ENCODE peak calls at places on chromosomes 4 and X, in four cellular contexts. E is stimulated activated naive B cell treated with anti-CD40 and anti-IgM and Interleukin-4, amounts not matched to agents 10 μg/mL and 1 μg/mL and 100 μg/mL, for 72 hours; L is K562; Y is heart right ventricle. K is an unnamed sample.

GRCh38 chr4:151052785-151053184 is 37.7 kb upstream of the LRBA start:
- ATAC-seq in E (no peak), L (no peak), Y (no peak), K (no peak)

GRCh38 chr4:52837716-52838558 is 24.2 kb upstream of the RASL11B start:
- ATAC-seq in E (no peak), L (no peak), Y (peak), K (no peak)

GRCh38 chr4:112251044-112251632 is 19.6 kb downstream of the AP1AR start:
- ATAC-seq in E (no peak), L (peak), Y (peak), K (peak)

GRCh38 chr4:53906786-53907185 is 157.6 kb downstream of the CHIC2 start:
- ATAC-seq in E (no peak), L (no peak), Y (peak), K (no peak)

GRCh38 chr4:57053508-57053907 is 56.7 kb downstream of the IGFBP7 start:
- ATAC-seq in E (no peak), L (no peak), Y (peak), K (no peak)

GRCh38 chr4:168585168-168586091 is 88.6 kb downstream of the PALLD start:
- ATAC-seq in E (peak), L (peak), Y (peak), K (peak)

GRCh38 chr4:2177443-2178093 is 64.4 kb downstream of the HAUS3 start:
- ATAC-seq in E (no peak), L (peak), Y (no peak), K (no peak)

GRCh38 chr4:37699874-37700481 is 13.8 kb upstream of the RELL1 start:
- ATAC-seq in E (no peak), L (no peak), Y (no peak), K (no peak)

GRCh38 chr4:108116423-108117168 is 52.1 kb downstream of the LEF1 start:
- ATAC-seq in E (peak), L (no peak), Y (no peak), K (peak)

GRCh38 chr4:163540448-163540847 is 46.0 kb downstream of the TMA16 start:
- ATAC-seq in E (no peak), L (no peak), Y (no peak), K (no peak)

GRCh38 chr4:182897601-182898478 is 19.3 kb downstream of the DCTD start:
- ATAC-seq in E (no peak), L (no peak), Y (no peak), K (no peak)

GRCh38 chrX:154516655-154517100 is 646 bp upstream of the FAM3A start:
- ATAC-seq in E (no peak), L (peak), Y (peak), K (no peak)

GRCh38 chr4:56640907-56641493 is 40.1 kb downstream of the HOPX start:
- ATAC-seq in E (no peak), L (no peak), Y (no peak), K (peak)

GRCh38 chr4:53558061-53558801 is 33.1 kb downstream of the LNX1 start:
- ATAC-seq in E (no peak), L (no peak), Y (peak), K (no peak)

GRCh38 chr4:5387457-5387856 is 320.9 kb downstream of the EVC2 start:
- ATAC-seq in E (no peak), L (no peak), Y (no peak), K (no peak)

GRCh38 chr4:124060261-124060918 is 652.1 kb downstream of the ANKRD50 start:
- ATAC-seq in E (peak), L (no peak), Y (peak), K (no peak)

GRCh38 chr4:98068495-98068894 is 74.8 kb downstream of the STPG2 start:
- ATAC-seq in E (no peak), L (no peak), Y (no peak), K (no peak)

GRCh38 chrX:109872021-109872730 is 130.7 kb upstream of the TMEM164 start:
- ATAC-seq in E (no peak), L (no peak), Y (no peak), K (no peak)

GRCh38 chrX:16240231-16240905 is 73.1 kb downstream of the MAGEB17 start:
- ATAC-seq in E (no peak), L (no peak), Y (no peak), K (peak)

GRCh38 chr4:146095091-146095690 is 80.3 kb upstream of the LSM6 start:
- ATAC-seq in E (no peak), L (peak), Y (no peak), K (no peak)

GRCh38 chr4:151315212-151315886 is 10.1 kb downstream of the SH3D19 start:
- ATAC-seq in E (no peak), L (no peak), Y (peak), K (no peak)

GRCh38 chrX:68914337-68914989 is 85.6 kb downstream of the EFNB1 start:
- ATAC-seq in E (no peak), L (peak), Y (no peak), K (no peak)

GRCh38 chr4:133775881-133776280 is 425.7 kb downstream of the PABPC4L start:
- ATAC-seq in E (no peak), L (no peak), Y (no peak), K (no peak)

GRCh38 chrX:9117851-9118250 is 83.9 kb upstream of the FAM9B start:
- ATAC-seq in E (no peak), L (no peak), Y (no peak), K (no peak)

GRCh38 chrX:129980043-129980442 is 2.4 kb upstream of the BCORL1 start:
- ATAC-seq in E (no peak), L (no peak), Y (no peak), K (no peak)

GRCh38 chrX:23616361-23616760 is 50.9 kb upstream of the PRDX4 start:
- ATAC-seq in E (no peak), L (peak), Y (no peak), K (no peak)

GRCh38 chr4:138007572-138007971 is 234.6 kb downstream of the SLC7A11 start:
- ATAC-seq in E (no peak), L (no peak), Y (no peak), K (no peak)

GRCh38 chr4:111400736-111401135 is 744.5 kb upstream of the FAM241A start:
- ATAC-seq in E (no peak), L (no peak), Y (peak), K (no peak)

GRCh38 chr4:15077969-15078368 is 75.7 kb downstream of the CPEB2 start:
- ATAC-seq in E (no peak), L (no peak), Y (no peak), K (no peak)

GRCh38 chr4:155342142-155342541 is 34.6 kb downstream of the MAP9 start:
- ATAC-seq in E (no peak), L (no peak), Y (no peak), K (peak)

GRCh38 chrX:31993635-31994034 is 921.8 kb upstream of the FTHL17 start:
- ATAC-seq in E (no peak), L (no peak), Y (no peak), K (no peak)

GRCh38 chr4:86098691-86099090 is 261.2 kb downstream of the MAPK10 start:
- ATAC-seq in E (no peak), L (no peak), Y (no peak), K (no peak)

GRCh38 chr4:17336524-17336941 is 175.4 kb downstream of the QDPR start:
- ATAC-seq in E (peak), L (no peak), Y (peak), K (peak)

GRCh38 chr4:95296052-95296451 is 252.7 kb downstream of the UNC5C start:
- ATAC-seq in E (no peak), L (no peak), Y (no peak), K (no peak)

GRCh38 chrX:47854474-47854873 is 17.8 kb downstream of the ZNF81 start:
- ATAC-seq in E (no peak), L (peak), Y (peak), K (no peak)